ENCODE peak calls at places on chromosomes 7 and 10, in six cellular contexts. H is B cell, B is AG08396, Z is amniotic stem cell, C is ovary, D is brain microvascular endothelial cell. T is an unnamed sample.

GRCh38 chr10:29329420-29329819 is 40.5 kb downstream of the LYZL1 start:
- DNase-seq in H (no peak), B (no peak), Z (no peak), C (no peak), D (no peak), T (no peak)

GRCh38 chr7:28389504-28390385 is 22.6 kb upstream of the CREB5 start:
- DNase-seq in H (no peak), B (peak), Z (peak), C (no peak), D (peak), T (peak)

GRCh38 chr10:119207713-119208552 is 562 bp downstream of the GRK5 start:
- DNase-seq in H (peak), B (no peak), Z (no peak), C (peak), D (peak), T (peak)

GRCh38 chr10:87635498-87636312 is 24.0 kb upstream of the PAPSS2 start:
- DNase-seq in H (no peak), B (no peak), Z (peak), C (no peak), D (peak), T (peak)

GRCh38 chr7:103343332-103343731 is 1.2 kb downstream of the DNAJC2 start:
- DNase-seq in H (no peak), B (no peak), Z (no peak), C (no peak), D (no peak), T (no peak)

GRCh38 chr7:143490719-143491306 is 13.1 kb downstream of the TAS2R41 start:
- DNase-seq in H (no peak), B (no peak), Z (no peak), C (no peak), D (no peak), T (no peak)

GRCh38 chr7:28163955-28164354 is 16.6 kb downstream of the JAZF1 start:
- DNase-seq in H (no peak), B (no peak), Z (no peak), C (no peak), D (no peak), T (no peak)

GRCh38 chr7:103445228-103446020 is 583 bp downstream of the SLC26A5 start:
- DNase-seq in H (no peak), B (peak), Z (no peak), C (no peak), D (no peak), T (no peak)

GRCh38 chr10:99331207-99331803 is 2.1 kb downstream of the CNNM1 start:
- DNase-seq in H (no peak), B (no peak), Z (no peak), C (no peak), D (no peak), T (no peak)

GRCh38 chr10:132307823-132308587 is at the start of gene STK32C:
- DNase-seq in H (peak), B (peak), Z (peak), C (peak), D (peak), T (peak)

GRCh38 chr10:61447127-61447526 is 6.1 kb downstream of the TMEM26 start:
- DNase-seq in H (no peak), B (no peak), Z (no peak), C (no peak), D (no peak), T (no peak)

GRCh38 chr7:36299882-36300341 is 89.8 kb upstream of the ANLN start:
- DNase-seq in H (no peak), B (no peak), Z (no peak), C (peak), D (no peak), T (no peak)

GRCh38 chr10:120969219-120969645 is 118.1 kb downstream of the WDR11 start:
- DNase-seq in H (no peak), B (no peak), Z (no peak), C (no peak), D (no peak), T (peak)

GRCh38 chr7:37149019-37149814 is 299.4 kb downstream of the ELMO1 start:
- DNase-seq in H (no peak), B (no peak), Z (no peak), C (no peak), D (no peak), T (no peak)

GRCh38 chr10:14564268-14564744 is 210.4 kb downstream of the FAM107B start:
- DNase-seq in H (no peak), B (no peak), Z (no peak), C (no peak), D (no peak), T (peak)

GRCh38 chr7:92987095-92987494 is 130.7 kb downstream of the SAMD9 start:
- DNase-seq in H (no peak), B (peak), Z (no peak), C (no peak), D (peak), T (no peak)

GRCh38 chr10:99431190-99431549 is 746 bp upstream of the GOT1 start:
- DNase-seq in H (peak), B (peak), Z (no peak), C (peak), D (peak), T (peak)

GRCh38 chr10:121069061-121069850 is 218.1 kb downstream of the WDR11 start:
- DNase-seq in H (no peak), B (no peak), Z (no peak), C (no peak), D (no peak), T (no peak)

GRCh38 chr7:28595081-28595480 is 182.8 kb downstream of the CREB5 start:
- DNase-seq in H (no peak), B (no peak), Z (no peak), C (no peak), D (no peak), T (no peak)

GRCh38 chr7:133391220-133391619 is 138.3 kb downstream of the EXOC4 start:
- DNase-seq in H (no peak), B (no peak), Z (no peak), C (no peak), D (no peak), T (no peak)

GRCh38 chr7:114622189-114622588 is 207.6 kb downstream of the FOXP2 start:
- DNase-seq in H (no peak), B (no peak), Z (no peak), C (no peak), D (no peak), T (no peak)

GRCh38 chr10:88922041-88922440 is 30.5 kb downstream of the ACTA2 start:
- DNase-seq in H (no peak), B (no peak), Z (no peak), C (no peak), D (no peak), T (no peak)

GRCh38 chr7:148515237-148515636 is 75.3 kb upstream of the C7orf33 start:
- DNase-seq in H (no peak), B (no peak), Z (no peak), C (no peak), D (peak), T (no peak)

GRCh38 chr10:123331438-123331837 is 177.2 kb downstream of the BUB3 start:
- DNase-seq in H (no peak), B (no peak), Z (no peak), C (no peak), D (no peak), T (no peak)

GRCh38 chr10:122417667-122418066 is 36.8 kb upstream of the ARMS2 start:
- DNase-seq in H (no peak), B (no peak), Z (no peak), C (no peak), D (no peak), T (no peak)

GRCh38 chr7:151801782-151802468 is 75.0 kb downstream of the PRKAG2 start:
- DNase-seq in H (no peak), B (no peak), Z (no peak), C (no peak), D (no peak), T (no peak)

GRCh38 chr10:113337142-113337541 is 215.7 kb upstream of the HABP2 start:
- DNase-seq in H (no peak), B (no peak), Z (no peak), C (no peak), D (no peak), T (no peak)

GRCh38 chr7:41537024-41537423 is 165.9 kb downstream of the INHBA start:
- DNase-seq in H (no peak), B (no peak), Z (no peak), C (no peak), D (no peak), T (no peak)

GRCh38 chr7:14697684-14698083 is 204.9 kb downstream of the DGKB start:
- DNase-seq in H (no peak), B (no peak), Z (no peak), C (no peak), D (no peak), T (no peak)

GRCh38 chr10:35063837-35064454 is 26.2 kb downstream of the CUL2 start:
- DNase-seq in H (no peak), B (no peak), Z (no peak), C (no peak), D (no peak), T (no peak)

GRCh38 chr10:1563028-1563427 is 174.3 kb downstream of the ADARB2 start:
- DNase-seq in H (no peak), B (no peak), Z (no peak), C (no peak), D (no peak), T (no peak)

GRCh38 chr7:28766359-28766758 is 191.8 kb downstream of the TRIL start:
- DNase-seq in H (no peak), B (no peak), Z (no peak), C (no peak), D (no peak), T (no peak)

GRCh38 chr7:42407311-42407710 is 170.3 kb upstream of the GLI3 start:
- DNase-seq in H (no peak), B (no peak), Z (no peak), C (no peak), D (no peak), T (no peak)

GRCh38 chr7:120402801-120403200 is 129.8 kb downstream of the KCND2 start:
- DNase-seq in H (no peak), B (no peak), Z (no peak), C (no peak), D (no peak), T (no peak)

GRCh38 chr10:16822027-16822426 is 4.8 kb upstream of the RSU1 start:
- DNase-seq in H (no peak), B (no peak), Z (no peak), C (no peak), D (no peak), T (no peak)

GRCh38 chr7:36261019-36261754 is 108.1 kb downstream of the EEPD1 start:
- DNase-seq in H (no peak), B (no peak), Z (no peak), C (no peak), D (no peak), T (no peak)

GRCh38 chr7:21044384-21044783 is 257.7 kb upstream of the SP8 start:
- DNase-seq in H (no peak), B (no peak), Z (no peak), C (no peak), D (no peak), T (no peak)

T was measured in kidney glomerular epithelial cell.